ENCODE peak calls at places on chromosomes 7 and 10, in seven cellular contexts. Q is adrenal gland, C is heart left ventricle, U is HCT116, N is spleen, D is ovary, L is stomach. Y is an unnamed sample.

GRCh38 chr10:37654466-37654865 is 202.9 kb downstream of the ZNF248 start:
- DNase-seq in Q (no peak), C (no peak), U (no peak), N (no peak), D (no peak), L (no peak), Y (no peak)

GRCh38 chr7:145269418-145270161 is 433.7 kb upstream of the TPK1 start:
- DNase-seq in Q (no peak), C (no peak), U (no peak), N (peak; percentile 63), D (no peak), L (no peak), Y (no peak)

GRCh38 chr7:148883233-148884048 is 650 bp downstream of the EZH2 start:
- DNase-seq in Q (peak; percentile 55), C (peak; percentile 42), U (no peak), N (peak; percentile 92), D (peak; percentile 32), L (peak; percentile 34), Y (peak; percentile 45)

GRCh38 chr7:16916111-16916639 is 34.4 kb upstream of the AGR3 start:
- DNase-seq in Q (no peak), C (no peak), U (no peak), N (no peak), D (no peak), L (no peak), Y (no peak)

GRCh38 chr10:119206603-119207366 is 586 bp upstream of the GRK5 start:
- DNase-seq in Q (peak; percentile 66), C (peak; percentile 82), U (no peak), N (peak; percentile 94), D (peak; percentile 78), L (peak; percentile 76), Y (peak; percentile 61)

GRCh38 chr7:102291056-102291915 is 4.6 kb downstream of the SH2B2 start:
- DNase-seq in Q (no peak), C (no peak), U (no peak), N (no peak), D (no peak), L (no peak), Y (no peak)

GRCh38 chr7:26291699-26292538 is at the start of gene SNX10:
- DNase-seq in Q (peak; percentile 62), C (peak; percentile 68), U (peak; percentile 42), N (peak; percentile 96), D (no peak), L (peak; percentile 52), Y (peak; percentile 77)

GRCh38 chr10:50993817-50994251 is 80.5 kb upstream of the PRKG1 start:
- DNase-seq in Q (no peak), C (peak; percentile 38), U (no peak), N (no peak), D (no peak), L (no peak), Y (peak; percentile 65)

GRCh38 chr7:108340856-108341411 is 115.3 kb downstream of the NRCAM start:
- DNase-seq in Q (no peak), C (no peak), U (no peak), N (no peak), D (no peak), L (peak; percentile 58), Y (peak; percentile 80)

DNA sequence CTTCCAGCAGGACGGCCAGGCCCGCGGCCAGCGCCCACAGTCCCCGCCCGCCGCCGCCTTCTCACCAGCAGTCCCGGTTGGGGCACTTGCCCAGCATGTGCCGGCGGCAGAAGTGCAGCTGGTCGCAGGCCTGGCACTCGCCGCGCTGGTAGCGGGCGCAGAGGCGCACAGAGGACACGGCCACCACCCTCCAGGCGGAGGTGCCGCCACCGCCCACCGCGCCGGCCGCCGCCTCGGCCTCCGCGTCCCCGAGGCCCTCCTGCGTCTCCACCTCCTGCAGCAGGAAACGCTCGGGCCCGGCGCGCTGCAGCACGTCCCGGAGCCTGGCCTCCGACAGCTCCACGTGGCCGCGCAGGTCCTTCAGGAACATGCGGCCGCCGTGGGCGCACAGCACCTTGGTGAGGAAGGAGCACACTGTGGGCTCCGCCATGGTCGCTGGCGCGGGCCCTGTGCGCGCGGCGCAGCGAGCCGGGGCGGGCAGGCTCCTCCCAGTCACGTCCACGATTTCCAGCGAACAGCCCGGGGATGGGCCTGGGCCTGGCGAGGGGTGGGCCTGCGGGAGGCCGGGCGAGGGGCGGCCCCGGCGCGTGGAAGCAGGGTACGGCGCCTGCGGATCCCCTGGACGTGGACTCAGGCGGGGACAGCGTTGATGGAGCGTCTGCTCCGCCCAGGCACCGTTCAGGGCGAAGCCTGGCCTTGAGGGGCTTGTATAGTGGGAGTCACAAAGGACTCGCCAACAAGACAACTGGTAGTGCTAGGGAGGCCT is at the start of gene ZC3HAV1L:
- DNase-seq in Q (peak; percentile 59), C (peak; percentile 72), U (peak; percentile 27), N (peak; percentile 86), D (peak; percentile 70), L (peak; percentile 60), Y (peak; percentile 46)
- TF ChIP-seq POLR2A in Q (peak; percentile 45), C (no peak), U (peak; percentile 91), N (no peak), D (no peak), L (no peak), Y (peak; percentile 49)

GRCh38 chr10:44990302-44990655 is 10.4 kb upstream of the ZNF22 start:
- DNase-seq in Q (no peak), C (peak; percentile 37), U (no peak), N (no peak), D (no peak), L (no peak), Y (peak; percentile 51)
- H3K4me1 ChIP-seq in Q (peaks cover 16% of the 10 kb centered on the region), C (peaks cover 42% of the 10 kb centered on the region), U (no peaks in the 10 kb centered on the region), N (peaks cover 3% of the 10 kb centered on the region), D (peaks cover 46% of the 10 kb centered on the region), L (peaks cover 39% of the 10 kb centered on the region), Y (peaks cover 81% of the 10 kb centered on the region)

GRCh38 chr7:35694161-35694783 is 663 bp downstream of the HERPUD2 start:
- DNase-seq in Q (no peak), C (no peak), U (no peak), N (no peak), D (peak; percentile 22), L (no peak), Y (peak; percentile 31)

GRCh38 chr7:35697414-35698175 is 2.7 kb upstream of the HERPUD2 start:
- DNase-seq in Q (no peak), C (no peak), U (no peak), N (no peak), D (no peak), L (no peak), Y (no peak)

GRCh38 chr7:35695987-35696386 is 1.1 kb upstream of the HERPUD2 start:
- DNase-seq in Q (no peak), C (no peak), U (no peak), N (no peak), D (no peak), L (no peak), Y (no peak)

GRCh38 chr7:35695628-35695888 is 623 bp upstream of the HERPUD2 start:
- DNase-seq in Q (no peak), C (no peak), U (no peak), N (no peak), D (no peak), L (no peak), Y (no peak)

DNA sequence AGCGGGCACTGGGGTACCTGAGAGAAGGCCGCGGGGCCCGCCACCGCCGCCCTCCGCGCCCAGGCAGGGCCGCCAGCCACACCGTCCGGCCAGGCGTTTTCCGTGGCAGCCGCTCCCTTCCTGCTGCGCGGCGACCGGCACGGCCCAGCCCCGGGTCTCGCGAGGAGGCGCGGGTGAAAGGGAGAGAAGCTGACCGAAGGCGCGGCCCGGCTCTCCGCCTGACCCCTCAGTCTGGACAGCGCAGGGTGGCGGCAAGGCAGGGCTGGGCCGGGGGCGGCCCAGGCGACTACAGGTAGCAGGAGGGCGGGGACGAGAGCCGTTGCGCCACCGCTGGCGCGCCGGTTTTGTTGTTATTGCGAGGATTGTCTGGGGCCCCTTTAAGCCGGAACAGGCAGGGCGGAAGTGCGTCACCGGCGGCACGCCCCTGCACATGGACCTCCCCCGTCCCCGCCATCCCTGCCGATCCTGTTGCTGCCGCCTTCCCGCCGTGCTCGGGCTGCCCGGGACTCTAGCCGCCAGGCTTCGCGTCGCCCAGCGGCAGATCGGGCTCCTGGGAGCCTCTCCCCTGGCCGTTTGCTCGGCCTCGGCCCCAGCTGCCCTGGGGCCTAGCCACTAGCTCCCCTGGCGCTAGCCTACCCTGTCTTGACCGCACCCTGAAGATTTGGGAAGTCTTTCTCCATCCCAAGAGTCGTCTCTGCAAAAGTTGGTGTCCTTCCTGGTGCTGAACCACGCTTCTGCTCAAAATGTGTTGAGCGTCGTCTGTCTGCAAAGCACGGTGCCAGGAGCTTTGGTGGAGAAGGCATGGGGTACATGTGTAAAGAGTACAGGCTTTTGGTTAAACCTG is at the start of gene HERPUD2:
- DNase-seq in Q (peak; percentile 92), C (peak; percentile 95), U (peak; percentile 81), N (peak; percentile 99), D (peak; percentile 89), L (peak; percentile 97), Y (peak; percentile 97)
- TF ChIP-seq POLR2A in Q (peak; percentile 87), C (peak; percentile 14), U (no peak), N (peak; percentile 95), D (peak; percentile 81), L (peak; percentile 73), Y (peak; percentile 95)

GRCh38 chr10:88995156-88995876 is 4.7 kb downstream of the FAS start:
- DNase-seq in Q (no peak), C (no peak), U (no peak), N (no peak), D (no peak), L (no peak), Y (no peak)
- H3K4me1 ChIP-seq in Q (peaks cover 53% of the 10 kb centered on the region), C (peaks cover 9% of the 10 kb centered on the region), U (no peaks in the 10 kb centered on the region), N (peaks cover 80% of the 10 kb centered on the region), D (peaks cover 8% of the 10 kb centered on the region), L (peaks cover 29% of the 10 kb centered on the region), Y (peaks cover 8% of the 10 kb centered on the region)

Y was measured in body of pancreas.